ENCODE peak calls at places on chromosome 16, in five cellular contexts. E is thoracic aorta, N is mesenchymal stem cell, P is adrenal gland, C is heart right ventricle. M is an unnamed sample.

GRCh38 chr16:67579686-67580085 is 17.4 kb downstream of the CTCF start:
- DNase-seq in E (no peak), N (no peak), P (no peak), C (no peak), M (no peak)

GRCh38 chr16:86074651-86075487 is 175.9 kb downstream of the IRF8 start:
- DNase-seq in E (no peak), N (peak; percentile 96), P (no peak), C (no peak), M (no peak)

GRCh38 chr16:23518435-23518891 is 8.2 kb upstream of the GGA2 start:
- DNase-seq in E (no peak), N (no peak), P (no peak), C (no peak), M (no peak)

GRCh38 chr16:69244336-69244735 is 57.4 kb downstream of the SNTB2 start:
- DNase-seq in E (no peak), N (no peak), P (no peak), C (no peak), M (no peak)

GRCh38 chr16:65196696-65197095 is 74.8 kb upstream of the CDH11 start:
- DNase-seq in E (no peak), N (no peak), P (no peak), C (no peak), M (no peak)

GRCh38 chr16:85062303-85062702 is 34.7 kb downstream of the KIAA0513 start:
- DNase-seq in E (no peak), N (no peak), P (no peak), C (no peak), M (no peak)

GRCh38 chr16:79628501-79628975 is 28.0 kb upstream of the MAF start:
- DNase-seq in E (no peak), N (peak; percentile 75), P (no peak), C (no peak), M (no peak)

GRCh38 chr16:27920391-27920891 is 143.1 kb downstream of the GSG1L start:
- DNase-seq in E (no peak), N (no peak), P (peak; percentile 22), C (no peak), M (no peak)

GRCh38 chr16:46748775-46749705 is 896 bp upstream of the MYLK3 start:
- DNase-seq in E (no peak), N (peak; percentile 31), P (peak; percentile 56), C (peak; percentile 78), M (peak; percentile 92)

GRCh38 chr16:77856455-77857138 is 68.2 kb downstream of the VAT1L start:
- DNase-seq in E (no peak), N (no peak), P (no peak), C (no peak), M (no peak)

GRCh38 chr16:65421596-65421995 is 299.7 kb upstream of the CDH11 start:
- DNase-seq in E (no peak), N (no peak), P (no peak), C (no peak), M (no peak)

GRCh38 chr16:66408181-66409048 is 18.7 kb upstream of the BEAN1 start:
- DNase-seq in E (no peak), N (peak; percentile 89), P (no peak), C (peak; percentile 53), M (no peak)

GRCh38 chr16:74521691-74522090 is 85.2 kb downstream of the GLG1 start:
- DNase-seq in E (no peak), N (peak; percentile 72), P (no peak), C (peak; percentile 6), M (no peak)

GRCh38 chr16:57955572-57955971 is 15.4 kb downstream of the CNGB1 start:
- DNase-seq in E (no peak), N (no peak), P (peak; percentile 82), C (no peak), M (no peak)

GRCh38 chr16:16062023-16062932 is 112.9 kb downstream of the ABCC1 start:
- DNase-seq in E (no peak), N (peak; percentile 41), P (no peak), C (no peak), M (no peak)

GRCh38 chr16:23516366-23517137 is 6.3 kb upstream of the GGA2 start:
- DNase-seq in E (no peak), N (no peak), P (no peak), C (no peak), M (no peak)

GRCh38 chr16:68235882-68236803 is at the start of gene ESRP2:
- DNase-seq in E (no peak), N (no peak), P (peak; percentile 61), C (no peak), M (peak; percentile 36)

GRCh38 chr16:30609002-30609927 is 924 bp downstream of the ZNF689 start:
- DNase-seq in E (no peak), N (peak; percentile 45), P (peak; percentile 67), C (peak; percentile 37), M (peak; percentile 59)

GRCh38 chr16:14180431-14181059 is 109.4 kb downstream of the MRTFB start:
- DNase-seq in E (no peak), N (peak; percentile 66), P (no peak), C (no peak), M (no peak)

GRCh38 chr16:78325532-78325931 is 226.1 kb downstream of the WWOX start:
- DNase-seq in E (no peak), N (no peak), P (no peak), C (no peak), M (no peak)

GRCh38 chr16:86834451-86835035 is 256.2 kb downstream of the FOXL1 start:
- DNase-seq in E (no peak), N (peak; percentile 60), P (no peak), C (no peak), M (no peak)

GRCh38 chr16:67397812-67398545 is 4.7 kb upstream of the TPPP3 start:
- DNase-seq in E (no peak), N (no peak), P (no peak), C (no peak), M (no peak)

GRCh38 chr16:11399261-11399831 is 54.1 kb downstream of the RMI2 start:
- DNase-seq in E (no peak), N (no peak), P (no peak), C (no peak), M (no peak)

GRCh38 chr16:59567496-59567895 is 833.4 kb upstream of the GOT2 start:
- DNase-seq in E (no peak), N (no peak), P (no peak), C (no peak), M (no peak)

GRCh38 chr16:59324462-59324861 is 590.3 kb upstream of the GOT2 start:
- DNase-seq in E (no peak), N (peak; percentile 14), P (no peak), C (no peak), M (no peak)

GRCh38 chr16:57349212-57350031 is 9.2 kb upstream of the CCL22 start:
- DNase-seq in E (no peak), N (no peak), P (no peak), C (no peak), M (no peak)

GRCh38 chr16:89040861-89041570 is 52.6 kb upstream of the ACSF3 start:
- DNase-seq in E (no peak), N (no peak), P (no peak), C (no peak), M (no peak)

GRCh38 chr16:50719401-50720337 is 22.2 kb upstream of the CYLD start:
- DNase-seq in E (no peak), N (no peak), P (no peak), C (no peak), M (no peak)

GRCh38 chr16:19644877-19645276 is 73.2 kb downstream of the KNOP1 start:
- DNase-seq in E (no peak), N (peak; percentile 1), P (no peak), C (peak; percentile 87), M (peak; percentile 44)

GRCh38 chr16:87951550-87952538 is 610 bp downstream of the BANP start:
- DNase-seq in E (no peak), N (peak; percentile 41), P (no peak), C (no peak), M (peak; percentile 72)

GRCh38 chr16:75011634-75012307 is 12.9 kb downstream of the ZNRF1 start:
- DNase-seq in E (peak; percentile 33), N (peak; percentile 86), P (peak; percentile 50), C (peak; percentile 38), M (no peak)

GRCh38 chr16:75138636-75139035 is 9.7 kb upstream of the ZFP1 start:
- DNase-seq in E (no peak), N (no peak), P (no peak), C (no peak), M (no peak)

DNA sequence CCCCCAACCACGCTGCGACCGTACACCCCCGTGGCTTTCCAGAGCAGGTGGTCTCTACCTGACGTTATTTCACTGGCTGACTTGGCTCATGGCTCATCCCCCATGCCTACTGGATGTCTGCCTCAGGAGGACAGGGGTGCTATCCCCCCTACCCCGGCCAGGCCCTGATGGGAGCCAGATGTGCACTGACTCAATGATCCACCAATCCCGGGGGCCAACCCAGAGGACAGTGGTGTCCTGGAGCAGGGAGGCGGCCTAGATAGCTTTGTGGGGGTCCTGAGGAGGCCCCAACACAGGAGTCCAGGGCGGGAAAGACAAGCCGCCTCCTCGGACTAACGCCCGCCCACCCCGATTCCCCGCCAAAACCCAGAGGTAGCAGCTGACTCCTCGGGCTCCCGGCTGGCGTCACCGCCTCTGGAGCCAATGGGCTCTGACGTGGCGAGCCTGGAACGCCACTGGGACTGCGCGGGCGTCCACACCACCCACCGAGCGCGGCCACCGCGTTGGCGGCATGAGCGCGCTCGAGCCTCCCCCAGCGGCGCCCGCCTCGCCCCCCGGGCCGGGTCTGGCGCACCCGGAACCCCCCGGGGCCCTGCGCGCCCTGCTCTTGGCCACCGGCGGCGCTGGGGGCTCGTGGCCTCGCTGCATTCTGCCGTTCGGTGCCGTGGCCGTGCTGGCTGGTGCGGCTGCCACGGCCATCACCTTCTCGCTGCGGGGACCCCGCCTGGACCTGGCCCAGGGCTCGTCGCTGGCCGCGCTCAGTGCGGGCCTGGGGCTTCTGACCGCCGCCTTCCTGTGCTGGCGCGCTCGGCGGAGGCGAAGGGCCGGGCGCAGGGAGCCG is 3.6 kb upstream of the NTN3 start:
- DNase-seq in E (no peak), N (peak; percentile 70), P (peak; percentile 79), C (peak; percentile 75), M (peak; percentile 86)
- H3K4me3 ChIP-seq in E (peak overlapping the region; percentile 73), N (peak overlapping the region; percentile 74), P (no peak overlapping the region), C (peak overlapping the region; percentile 53), M (peak overlapping the region; percentile 75)

GRCh38 chr16:55499281-55499680 is 9.6 kb upstream of the LPCAT2 start:
- DNase-seq in E (no peak), N (no peak), P (peak; percentile 10), C (no peak), M (no peak)
- H3K27ac ChIP-seq in E (peak overlapping the region; percentile 70), N (peak overlapping the region; percentile 94), P (no peak overlapping the region), C (peak overlapping the region; percentile 51), M (no peak overlapping the region)

GRCh38 chr16:21602785-21603184 is 3.4 kb downstream of the METTL9 start:
- DNase-seq in E (no peak), N (no peak), P (no peak), C (no peak), M (no peak)
- H3K4me3 ChIP-seq in E (no peak overlapping the region), N (no peak overlapping the region), P (no peak overlapping the region), C (no peak overlapping the region), M (no peak overlapping the region)

DNA sequence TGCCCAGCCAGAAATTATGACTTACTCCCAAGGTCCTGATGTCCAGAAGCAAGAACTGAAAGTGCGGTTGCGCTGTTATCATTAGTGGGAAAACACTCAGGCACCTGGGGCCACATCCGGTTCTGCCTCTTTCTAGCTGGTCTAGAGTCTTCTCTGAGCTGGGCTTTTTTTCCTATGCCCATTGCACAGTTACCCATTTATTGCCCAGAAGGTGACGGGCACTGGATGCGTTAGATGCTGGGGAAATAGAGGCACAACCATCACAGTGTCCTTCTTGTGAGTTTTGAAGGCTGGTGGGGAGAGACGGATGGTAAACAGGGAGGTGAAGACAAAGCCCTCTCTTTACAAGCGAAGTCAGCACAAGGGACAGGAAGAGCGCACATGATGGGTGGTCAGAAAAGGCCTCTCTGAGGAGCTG is 37.7 kb downstream of the PLCG2 start:
- DNase-seq in E (no peak), N (no peak), P (no peak), C (no peak), M (no peak)
- H3K27ac ChIP-seq in E (no peak overlapping the region), N (no peak overlapping the region), P (no peak overlapping the region), C (no peak overlapping the region), M (no peak overlapping the region)